ENCODE peak calls at places on chromosomes 1 and 21, in five cellular contexts. M is body of pancreas, F is adipocyte, R is left ventricle myocardium inferior, Z is cardiac muscle cell. E is an unnamed sample. For H3K4me1 and H3K27me3, the result is how much of the 10 kb centered on the place peaks cover.

GRCh38 chr1:18957532-18958295 is 1.2 kb upstream of the IFFO2 start:
- DNase-seq in M (no peak), F (no peak), Z (no peak), R (no peak), E (peak)

GRCh38 chr21:26844258-26845065 is 747 bp downstream of the ADAMTS1 start:
- DNase-seq in M (peak), Z (peak), F (peak), R (peak), E (no peak)

GRCh38 chr1:178953034-178953433 is 72.7 kb upstream of the FAM20B start:
- DNase-seq in R (peak), F (no peak), M (no peak), Z (no peak), E (no peak)

GRCh38 chr1:23699280-23700179 is 7.9 kb downstream of the RPL11 start:
- DNase-seq in F (no peak), M (no peak), Z (no peak), R (no peak), E (no peak)

GRCh38 chr1:153937331-153937730 is 9.2 kb downstream of the DENND4B start:
- DNase-seq in R (no peak), Z (no peak), M (no peak), F (no peak), E (no peak)

GRCh38 chr21:36718951-36719501 is 20.1 kb downstream of the SIM2 start:
- DNase-seq in F (no peak), Z (no peak), R (no peak), M (no peak), E (no peak)

GRCh38 chr21:34946385-34947121 is 102.5 kb downstream of the RUNX1 start:
- DNase-seq in R (no peak), Z (no peak), F (no peak), M (no peak), E (no peak)

GRCh38 chr1:168293372-168293771 is 12.7 kb downstream of the TBX19 start:
- DNase-seq in Z (no peak), F (no peak), R (no peak), M (no peak), E (no peak)

GRCh38 chr1:204507317-204508105 is 8.7 kb upstream of the MDM4 start:
- DNase-seq in Z (peak), M (no peak), R (no peak), F (peak), E (no peak)

GRCh38 chr1:113930499-113931161 is 1.5 kb downstream of the HIPK1 start:
- DNase-seq in F (peak), Z (peak), R (no peak), M (peak), E (peak)

DNA sequence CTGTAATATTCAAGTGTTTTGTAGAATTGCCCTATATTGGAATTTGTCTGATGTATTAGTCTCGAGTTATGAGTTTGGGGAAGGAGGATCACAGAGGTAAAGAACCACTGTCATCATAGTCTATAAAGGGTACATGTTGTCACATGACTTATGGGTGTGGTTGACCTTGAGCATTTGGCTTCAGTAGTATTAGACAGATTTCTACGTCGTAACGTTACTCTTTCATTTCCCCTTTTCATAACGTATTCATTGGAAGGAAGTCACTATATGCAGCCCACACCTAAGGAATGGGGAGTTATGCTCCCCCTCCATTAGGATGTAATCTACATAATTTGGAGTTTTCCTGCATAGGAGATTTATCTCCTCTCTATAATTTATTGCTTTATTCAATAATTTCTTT is 110.1 kb upstream of the VAV3 start:
- DNase-seq in M (no peak), F (no peak), Z (no peak), R (no peak), E (no peak)
- H3K4me1 ChIP-seq in M (under half), F (under half), Z (under half), R (under half), E (under half)

GRCh38 chr1:231211005-231211857 is 29.8 kb upstream of the GNPAT start:
- DNase-seq in R (peak), Z (peak), F (peak), M (peak), E (peak)

GRCh38 chr1:231216515-231216914 is 24.5 kb upstream of the GNPAT start:
- DNase-seq in M (no peak), R (no peak), F (no peak), Z (no peak), E (no peak)

GRCh38 chr1:231214918-231215675 is 25.9 kb upstream of the GNPAT start:
- DNase-seq in F (no peak), R (no peak), Z (no peak), M (no peak), E (no peak)

GRCh38 chr1:231215676-231216385 is 25.2 kb upstream of the GNPAT start:
- DNase-seq in M (no peak), F (no peak), Z (no peak), R (no peak), E (no peak)

DNA sequence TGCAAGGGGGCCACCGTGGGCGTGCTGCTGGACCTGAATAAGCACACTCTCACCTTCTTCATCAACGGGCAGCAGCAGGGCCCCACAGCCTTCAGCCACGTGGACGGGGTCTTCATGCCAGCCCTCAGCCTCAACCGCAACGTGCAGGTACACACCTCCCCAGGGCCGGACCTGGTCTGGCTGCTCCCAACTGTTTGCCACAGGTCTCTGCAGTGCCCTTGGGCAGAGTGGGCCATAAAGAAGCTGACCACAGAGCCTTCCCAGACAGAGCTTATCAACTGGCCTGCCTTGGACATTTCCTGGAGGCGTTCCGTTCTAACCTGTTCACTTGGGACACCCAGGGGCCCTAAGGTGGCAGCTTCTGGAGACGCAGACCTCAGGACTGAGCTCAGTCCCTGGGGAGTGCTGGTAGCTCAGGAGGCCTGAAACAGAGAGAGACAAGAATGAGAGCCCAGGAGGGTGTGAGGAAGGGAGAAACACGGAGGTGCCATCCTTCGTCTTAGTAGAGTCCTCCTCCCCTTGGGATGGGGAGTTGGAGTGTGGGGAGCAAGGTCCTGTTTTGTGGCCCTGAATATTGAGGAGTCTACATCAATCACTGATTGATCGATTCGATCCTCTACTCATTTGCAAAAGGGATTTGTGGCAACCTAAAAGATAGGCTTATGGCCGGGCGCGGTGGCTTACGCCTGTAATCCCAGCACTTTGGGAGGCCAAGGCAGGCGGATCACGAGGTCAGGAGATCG is 27.0 kb upstream of the GNPAT start:
- DNase-seq in F (no peak), R (no peak), Z (no peak), M (no peak), E (no peak)
- H3K27me3 ChIP-seq in F (under half), R (half or more), Z (half or more), M (under half), E (under half)

DNA sequence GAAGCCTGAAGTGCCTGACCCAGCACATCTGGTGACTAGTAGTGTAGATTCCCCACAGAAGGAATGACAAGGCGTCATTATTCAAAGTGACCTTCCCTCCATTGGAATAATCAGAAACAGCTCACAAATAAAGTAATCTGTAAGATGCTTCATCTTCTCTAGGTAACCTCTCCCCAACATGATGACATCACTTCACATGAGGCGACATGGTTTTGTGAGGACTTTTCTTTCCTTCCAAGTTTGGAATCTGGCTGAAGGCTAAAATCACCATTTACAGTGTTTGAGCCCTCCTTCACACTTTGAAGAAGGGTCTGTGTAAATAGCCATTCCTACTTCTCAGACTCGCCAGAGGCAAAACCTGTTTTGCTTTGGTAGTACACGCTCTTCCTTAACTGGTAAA is 32.9 kb upstream of the ERG start:
- DNase-seq in M (no peak), Z (no peak), R (no peak), F (peak), E (no peak)
- H3K4me3 ChIP-seq in M (no peak), Z (no peak), R (no peak), F (peak), E (no peak)

DNA sequence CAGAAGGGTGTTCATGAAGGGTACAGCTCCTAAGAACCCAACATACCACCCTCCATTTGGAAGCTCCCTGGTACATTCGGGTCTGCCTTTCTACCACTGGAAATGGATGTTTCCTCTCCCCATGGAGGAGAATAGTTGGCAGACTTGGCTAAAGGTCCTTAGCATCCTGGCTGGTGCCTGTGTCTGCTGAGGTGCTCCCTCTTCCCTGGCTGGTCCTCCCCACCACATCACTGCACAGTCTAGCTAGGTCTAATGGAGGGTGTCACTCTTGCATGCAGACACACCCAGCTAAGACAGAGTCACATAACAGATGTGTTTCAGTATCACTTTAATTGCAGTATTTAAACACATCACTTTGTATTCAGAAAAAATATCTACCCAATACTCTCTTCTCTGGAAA is 24.7 kb downstream of the CD34 start:
- DNase-seq in R (no peak), Z (no peak), F (no peak), M (no peak), E (no peak)
- H3K4me1 ChIP-seq in R (half or more), Z (under half), F (under half), M (under half), E (under half)

DNA sequence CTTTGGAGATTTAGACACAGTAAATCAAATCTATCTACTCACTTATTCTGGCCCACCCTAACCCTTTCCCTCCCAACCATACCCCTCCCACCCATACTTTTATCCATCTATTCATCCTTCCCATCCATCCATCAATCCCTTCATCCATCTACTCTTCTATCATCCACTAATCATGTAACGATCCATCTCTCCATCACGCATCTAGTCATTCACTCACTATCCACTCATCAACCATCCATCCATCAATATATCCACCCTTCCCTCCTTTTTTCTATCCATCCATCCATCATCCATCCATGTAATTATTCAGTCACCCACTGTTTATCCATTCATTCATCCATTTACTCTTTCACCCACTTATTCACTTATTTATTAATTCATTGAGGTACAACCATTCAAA is 74.0 kb downstream of the FOXD2 start:
- DNase-seq in F (no peak), R (no peak), Z (no peak), M (no peak), E (no peak)
- H3K27me3 ChIP-seq in F (half or more), R (half or more), Z (half or more), M (under half), E (under half)

E was measured in CD4-positive, alpha-beta memory T cell.